ENCODE peak calls at places on chromosome 13, in eight cellular contexts. H is nephron progenitor cell, W is lower lobe of right lung, Q is WTC11, S is progenitor cell of endocrine pancreas, Z is endothelial cell, X is heart right ventricle, J is dorsolateral prefrontal cortex. F is an unnamed sample.

GRCh38 chr13:109745060-109745459 is 41.3 kb downstream of the IRS2 start:
- DNase-seq in H (no peak), W (no peak), Q (no peak), S (no peak), Z (no peak), X (no peak), J (no peak), F (no peak)

GRCh38 chr13:31096624-31097302 is 64.9 kb downstream of the HSPH1 start:
- DNase-seq in H (no peak), W (no peak), Q (no peak), S (no peak), Z (no peak), X (no peak), J (no peak), F (no peak)

GRCh38 chr13:113096745-113097305 is 8.8 kb upstream of the F7 start:
- DNase-seq in H (no peak), W (no peak), Q (no peak), S (no peak), Z (no peak), X (no peak), J (no peak), F (no peak)

GRCh38 chr13:31236211-31236786 is 36.5 kb downstream of the B3GLCT start:
- DNase-seq in H (no peak), W (no peak), Q (no peak), S (no peak), Z (no peak), X (no peak), J (no peak), F (no peak)

GRCh38 chr13:112443191-112444000 is 67.2 kb downstream of the SPACA7 start:
- DNase-seq in H (peak; percentile 66), W (no peak), Q (peak; percentile 79), S (no peak), Z (peak; percentile 64), X (no peak), J (no peak), F (no peak)

GRCh38 chr13:65597839-65598818 is 1632.0 kb downstream of the PCDH9 start:
- DNase-seq in H (no peak), W (no peak), Q (no peak), S (no peak), Z (no peak), X (no peak), J (no peak), F (no peak)

GRCh38 chr13:67230243-67230773 is at the start of gene PCDH9:
- DNase-seq in H (peak; percentile 95), W (peak; percentile 95), Q (peak; percentile 94), S (peak; percentile 94), Z (peak; percentile 98), X (peak; percentile 96), J (peak; percentile 99), F (peak; percentile 73)

GRCh38 chr13:95494082-95494681 is 58.3 kb upstream of the CLDN10 start:
- DNase-seq in H (peak; percentile 16), W (no peak), Q (no peak), S (no peak), Z (peak; percentile 52), X (peak; percentile 16), J (no peak), F (peak; percentile 41)

GRCh38 chr13:110322126-110322827 is 15.2 kb downstream of the COL4A2 start:
- DNase-seq in H (no peak), W (no peak), Q (no peak), S (no peak), Z (no peak), X (no peak), J (no peak), F (no peak)

GRCh38 chr13:48975101-48975925 is at the start of gene FNDC3A:
- DNase-seq in H (peak; percentile 86), W (peak; percentile 46), Q (peak; percentile 56), S (peak; percentile 57), Z (peak; percentile 73), X (peak; percentile 23), J (peak; percentile 63), F (peak; percentile 42)

GRCh38 chr13:74000906-74001305 is 133.3 kb downstream of the KLF12 start:
- DNase-seq in H (no peak), W (no peak), Q (no peak), S (no peak), Z (no peak), X (no peak), J (no peak), F (no peak)

GRCh38 chr13:74695021-74695800 is 561.0 kb upstream of the KLF12 start:
- DNase-seq in H (no peak), W (no peak), Q (no peak), S (no peak), Z (no peak), X (no peak), J (no peak), F (no peak)

GRCh38 chr13:114054269-114054668 is 78.2 kb downstream of the RASA3 start:
- DNase-seq in H (peak; percentile 35), W (no peak), Q (peak; percentile 65), S (no peak), Z (no peak), X (no peak), J (no peak), F (no peak)

GRCh38 chr13:69769637-69770036 is 338.0 kb upstream of the ATXN8OS start:
- DNase-seq in H (no peak), W (no peak), Q (no peak), S (no peak), Z (no peak), X (no peak), J (no peak), F (no peak)

GRCh38 chr13:23087884-23088283 is 92.9 kb upstream of the SGCG start:
- DNase-seq in H (peak; percentile 9), W (no peak), Q (peak; percentile 62), S (no peak), Z (peak; percentile 27), X (no peak), J (no peak), F (no peak)

GRCh38 chr13:99335087-99335486 is 27.9 kb upstream of the GPR183 start:
- DNase-seq in H (no peak), W (no peak), Q (no peak), S (no peak), Z (no peak), X (no peak), J (no peak), F (no peak)

GRCh38 chr13:106033634-106034033 is 501.8 kb downstream of the EFNB2 start:
- DNase-seq in H (no peak), W (no peak), Q (no peak), S (no peak), Z (no peak), X (no peak), J (no peak), F (no peak)

GRCh38 chr13:100314132-100314910 is 225.4 kb downstream of the PCCA start:
- DNase-seq in H (no peak), W (no peak), Q (no peak), S (no peak), Z (no peak), X (no peak), J (no peak), F (no peak)

GRCh38 chr13:38898481-38898880 is 92.2 kb downstream of the STOML3 start:
- DNase-seq in H (no peak), W (no peak), Q (no peak), S (no peak), Z (no peak), X (no peak), J (no peak), F (no peak)

GRCh38 chr13:102197193-102197592 is 204.7 kb downstream of the FGF14 start:
- DNase-seq in H (no peak), W (no peak), Q (peak; percentile 29), S (no peak), Z (peak; percentile 14), X (no peak), J (no peak), F (no peak)

GRCh38 chr13:91046715-91047327 is 300.7 kb upstream of the MIR17HG start:
- DNase-seq in H (no peak), W (no peak), Q (no peak), S (no peak), Z (no peak), X (no peak), J (no peak), F (no peak)

GRCh38 chr13:58855283-58855682 is 1223.7 kb downstream of the PCDH17 start:
- DNase-seq in H (no peak), W (no peak), Q (no peak), S (no peak), Z (no peak), X (no peak), J (no peak), F (no peak)

GRCh38 chr13:82879921-82880320 is 1002.4 kb downstream of the SLITRK1 start:
- DNase-seq in H (no peak), W (no peak), Q (no peak), S (no peak), Z (no peak), X (no peak), J (no peak), F (no peak)

DNA sequence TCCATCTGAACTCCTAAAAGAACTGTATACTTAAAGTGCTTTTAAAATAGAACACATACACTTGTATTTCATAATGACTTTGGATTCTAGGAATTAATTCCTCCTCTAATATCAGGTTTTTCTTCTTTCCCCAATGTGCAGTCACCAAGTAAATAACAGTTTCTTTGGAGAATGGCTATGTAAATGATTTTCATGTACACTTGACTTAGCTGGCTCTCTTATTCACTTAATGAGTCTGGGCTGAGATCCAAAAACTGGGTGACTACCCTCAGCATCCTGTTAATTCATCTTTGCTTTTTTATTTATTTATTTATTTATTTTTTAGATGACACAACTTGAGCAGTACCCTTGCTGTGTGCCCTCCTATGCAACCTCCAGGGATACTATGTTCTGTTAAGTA is 1003.7 kb downstream of the SLITRK1 start:
- DNase-seq in H (no peak), W (no peak), Q (no peak), S (no peak), Z (no peak), X (no peak), J (no peak), F (no peak)
- TF ChIP-seq CTCF in H (no peak), W (no peak), Q (no peak), S (no peak), Z (no peak), X (no peak), J (no peak), F (no peak)

GRCh38 chr13:51935326-51936171 is 73.8 kb downstream of the CCDC70 start:
- DNase-seq in H (peak; percentile 26), W (no peak), Q (peak; percentile 63), S (peak; percentile 20), Z (peak; percentile 55), X (no peak), J (no peak), F (no peak)
- TF ChIP-seq CTCF in H (peak; percentile 39), W (peak; percentile 36), Q (no peak), S (peak; percentile 63), Z (no peak), X (peak; percentile 33), J (no peak), F (peak; percentile 22)

GRCh38 chr13:71674776-71675352 is 192.1 kb downstream of the DACH1 start:
- DNase-seq in H (no peak), W (no peak), Q (peak; percentile 36), S (no peak), Z (no peak), X (no peak), J (no peak), F (no peak)
- TF ChIP-seq CTCF in H (no peak), W (no peak), Q (peak; percentile 81), S (peak; percentile 13), Z (peak; percentile 58), X (no peak), J (no peak), F (peak; percentile 17)

DNA sequence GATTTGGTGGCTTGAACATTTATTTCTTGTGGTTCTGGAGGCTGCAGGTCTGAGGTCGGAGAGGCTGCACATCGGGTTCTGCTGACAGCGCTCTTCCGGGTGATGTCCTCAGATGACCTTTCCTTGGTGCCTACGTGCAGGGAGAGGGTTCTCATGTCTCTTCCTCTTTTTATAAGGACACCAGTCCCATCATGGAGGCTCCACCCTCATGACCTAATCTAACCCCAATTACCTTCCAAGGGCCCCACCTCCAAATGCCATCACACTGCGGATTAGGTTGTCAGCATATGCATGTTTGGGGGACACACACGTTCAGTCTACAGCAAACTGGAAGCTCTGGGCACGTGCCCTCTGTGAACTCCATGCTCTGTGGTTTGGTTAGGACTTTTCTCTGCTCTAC is 338.6 kb downstream of the FGF9 start:
- DNase-seq in H (no peak), W (no peak), Q (no peak), S (no peak), Z (no peak), X (no peak), J (no peak), F (no peak)
- TF ChIP-seq CTCF in H (no peak), W (no peak), Q (no peak), S (no peak), Z (no peak), X (no peak), J (no peak), F (no peak)